ENCODE peak calls at places on chromosomes 6 and 20, in five cellular contexts. One of them, this sample, is unnamed.

GRCh38 chr6:11978169-11978987 is 33.7 kb upstream of the HIVEP1 start:
- DNase-seq in epithelial cell of esophagus: no peak
- DNase-seq in AG04450: no peak
- DNase-seq in lung: no peak
- DNase-seq in PC-3: no peak
- DNase-seq in this sample: no peak

GRCh38 chr6:125117818-125118217 is 35.8 kb upstream of the TPD52L1 start:
- DNase-seq in epithelial cell of esophagus: peak; percentile 87
- DNase-seq in AG04450: no peak
- DNase-seq in lung: no peak
- DNase-seq in PC-3: no peak
- DNase-seq in this sample: no peak

GRCh38 chr6:35804996-35805736 is at the start of gene LHFPL5:
- DNase-seq in epithelial cell of esophagus: peak; percentile 43
- DNase-seq in AG04450: no peak
- DNase-seq in lung: no peak
- DNase-seq in PC-3: peak; percentile 60
- DNase-seq in this sample: no peak

GRCh38 chr6:133973109-133973971 is 20.3 kb downstream of the TBPL1 start:
- DNase-seq in epithelial cell of esophagus: peak; percentile 59
- DNase-seq in AG04450: peak; percentile 42
- DNase-seq in lung: no peak
- DNase-seq in PC-3: peak; percentile 68
- DNase-seq in this sample: no peak

GRCh38 chr6:52872031-52872430 is 31.4 kb upstream of the GSTA5 start:
- DNase-seq in epithelial cell of esophagus: peak; percentile 33
- DNase-seq in AG04450: no peak
- DNase-seq in lung: no peak
- DNase-seq in PC-3: no peak
- DNase-seq in this sample: no peak

GRCh38 chr6:101226677-101227135 is 166.8 kb upstream of the GRIK2 start:
- DNase-seq in epithelial cell of esophagus: peak; percentile 73
- DNase-seq in AG04450: no peak
- DNase-seq in lung: no peak
- DNase-seq in PC-3: peak; percentile 82
- DNase-seq in this sample: no peak

GRCh38 chr6:98352348-98352747 is 482.0 kb upstream of the POU3F2 start:
- DNase-seq in epithelial cell of esophagus: no peak
- DNase-seq in AG04450: no peak
- DNase-seq in lung: no peak
- DNase-seq in PC-3: no peak
- DNase-seq in this sample: no peak

GRCh38 chr6:16991981-16992629 is 109.7 kb upstream of the STMND1 start:
- DNase-seq in epithelial cell of esophagus: no peak
- DNase-seq in AG04450: no peak
- DNase-seq in lung: no peak
- DNase-seq in PC-3: no peak
- DNase-seq in this sample: no peak

GRCh38 chr6:84508981-84509380 is 255.4 kb downstream of the TBX18 start:
- DNase-seq in epithelial cell of esophagus: no peak
- DNase-seq in AG04450: no peak
- DNase-seq in lung: no peak
- DNase-seq in PC-3: no peak
- DNase-seq in this sample: no peak

GRCh38 chr6:143549221-143549620 is 37.7 kb upstream of the FUCA2 start:
- DNase-seq in epithelial cell of esophagus: no peak
- DNase-seq in AG04450: no peak
- DNase-seq in lung: no peak
- DNase-seq in PC-3: no peak
- DNase-seq in this sample: no peak

GRCh38 chr6:24659547-24659946 is 7.2 kb downstream of the TDP2 start:
- DNase-seq in epithelial cell of esophagus: peak; percentile 43
- DNase-seq in AG04450: no peak
- DNase-seq in lung: no peak
- DNase-seq in PC-3: no peak
- DNase-seq in this sample: no peak

GRCh38 chr6:38311201-38311600 is 328.5 kb downstream of the BTBD9 start:
- DNase-seq in epithelial cell of esophagus: no peak
- DNase-seq in AG04450: no peak
- DNase-seq in lung: no peak
- DNase-seq in PC-3: no peak
- DNase-seq in this sample: no peak

GRCh38 chr6:34476462-34476861 is 10.6 kb downstream of the PACSIN1 start:
- DNase-seq in epithelial cell of esophagus: no peak
- DNase-seq in AG04450: no peak
- DNase-seq in lung: no peak
- DNase-seq in PC-3: no peak
- DNase-seq in this sample: no peak

GRCh38 chr6:24440897-24441598 is 38.3 kb downstream of the MRS2 start:
- DNase-seq in epithelial cell of esophagus: peak; percentile 21
- DNase-seq in AG04450: no peak
- DNase-seq in lung: no peak
- DNase-seq in PC-3: no peak
- DNase-seq in this sample: no peak

GRCh38 chr6:54010340-54011276 is 100.6 kb upstream of the MLIP start:
- DNase-seq in epithelial cell of esophagus: no peak
- DNase-seq in AG04450: no peak
- DNase-seq in lung: no peak
- DNase-seq in PC-3: peak; percentile 34
- DNase-seq in this sample: no peak

GRCh38 chr6:43716099-43716498 is 28.5 kb upstream of the MRPS18A start:
- DNase-seq in epithelial cell of esophagus: no peak
- DNase-seq in AG04450: no peak
- DNase-seq in lung: no peak
- DNase-seq in PC-3: no peak
- DNase-seq in this sample: peak; percentile 87

GRCh38 chr20:59013959-59014608 is 5.1 kb upstream of the TUBB1 start:
- DNase-seq in epithelial cell of esophagus: no peak
- DNase-seq in AG04450: peak; percentile 24
- DNase-seq in lung: peak; percentile 25
- DNase-seq in PC-3: no peak
- DNase-seq in this sample: no peak

GRCh38 chr6:31163922-31164321 is 5.5 kb downstream of the TCF19 start:
- DNase-seq in epithelial cell of esophagus: peak; percentile 61
- DNase-seq in AG04450: no peak
- DNase-seq in lung: no peak
- DNase-seq in PC-3: no peak
- DNase-seq in this sample: no peak

GRCh38 chr6:109051301-109051700 is 43.3 kb downstream of the SESN1 start:
- DNase-seq in epithelial cell of esophagus: no peak
- DNase-seq in AG04450: no peak
- DNase-seq in lung: no peak
- DNase-seq in PC-3: no peak
- DNase-seq in this sample: no peak

GRCh38 chr20:46332373-46333135 is 24.3 kb upstream of the CDH22 start:
- DNase-seq in epithelial cell of esophagus: no peak
- DNase-seq in AG04450: no peak
- DNase-seq in lung: no peak
- DNase-seq in PC-3: no peak
- DNase-seq in this sample: no peak

GRCh38 chr6:116369540-116370327 is 1.0 kb upstream of the DSE start:
- DNase-seq in epithelial cell of esophagus: no peak
- DNase-seq in AG04450: no peak
- DNase-seq in lung: no peak
- DNase-seq in PC-3: no peak
- DNase-seq in this sample: no peak

GRCh38 chr20:38094373-38094775 is 60.8 kb downstream of the RPRD1B start:
- DNase-seq in epithelial cell of esophagus: peak; percentile 77
- DNase-seq in AG04450: no peak
- DNase-seq in lung: no peak
- DNase-seq in PC-3: peak; percentile 62
- DNase-seq in this sample: no peak

GRCh38 chr6:44664716-44665115 is 277.2 kb downstream of the CDC5L start:
- DNase-seq in epithelial cell of esophagus: no peak
- DNase-seq in AG04450: no peak
- DNase-seq in lung: no peak
- DNase-seq in PC-3: no peak
- DNase-seq in this sample: no peak

GRCh38 chr6:164346631-164347030 is 932.1 kb downstream of the QKI start:
- DNase-seq in epithelial cell of esophagus: no peak
- DNase-seq in AG04450: no peak
- DNase-seq in lung: no peak
- DNase-seq in PC-3: no peak
- DNase-seq in this sample: no peak

GRCh38 chr6:152771061-152771687 is 20.6 kb downstream of the VIP start:
- DNase-seq in epithelial cell of esophagus: no peak
- DNase-seq in AG04450: no peak
- DNase-seq in lung: no peak
- DNase-seq in PC-3: no peak
- DNase-seq in this sample: no peak

GRCh38 chr6:170034294-170034693 is 256.6 kb downstream of the DLL1 start:
- DNase-seq in epithelial cell of esophagus: no peak
- DNase-seq in AG04450: no peak
- DNase-seq in lung: no peak
- DNase-seq in PC-3: no peak
- DNase-seq in this sample: peak; percentile 52

GRCh38 chr6:108966855-108967755 is 118.9 kb downstream of the ARMC2 start:
- DNase-seq in epithelial cell of esophagus: peak; percentile 75
- DNase-seq in AG04450: no peak
- DNase-seq in lung: peak; percentile 37
- DNase-seq in PC-3: peak; percentile 63
- DNase-seq in this sample: no peak

GRCh38 chr6:118895241-118895561 is 1.2 kb downstream of the ASF1A start:
- DNase-seq in epithelial cell of esophagus: no peak
- DNase-seq in AG04450: no peak
- DNase-seq in lung: no peak
- DNase-seq in PC-3: no peak
- DNase-seq in this sample: no peak

GRCh38 chr6:47483853-47484546 is 6.4 kb downstream of the CD2AP start:
- DNase-seq in epithelial cell of esophagus: peak; percentile 50
- DNase-seq in AG04450: no peak
- DNase-seq in lung: no peak
- DNase-seq in PC-3: peak; percentile 90
- DNase-seq in this sample: no peak

DNA sequence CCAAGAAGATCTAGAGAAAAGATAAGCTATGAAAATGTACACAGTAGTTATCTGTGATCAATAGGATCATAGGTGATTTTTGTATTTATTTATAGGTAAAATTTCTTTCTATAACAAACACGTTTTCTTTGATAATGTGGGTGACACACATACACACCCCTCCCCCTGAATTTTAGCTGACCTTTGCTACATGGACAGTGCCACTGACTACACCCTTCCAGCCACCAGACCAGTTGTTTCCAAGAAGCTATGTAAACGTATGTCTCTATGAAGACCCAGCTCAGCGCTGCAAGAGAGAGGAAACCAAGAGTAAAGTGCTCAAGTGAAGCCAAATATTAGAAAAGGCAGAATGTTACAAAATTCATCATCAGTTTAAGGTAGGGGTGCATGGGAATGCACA is 16.3 kb downstream of the MOCS1 start:
- DNase-seq in epithelial cell of esophagus: no peak
- DNase-seq in AG04450: no peak
- DNase-seq in lung: no peak
- DNase-seq in PC-3: no peak
- DNase-seq in this sample: no peak
- TF ChIP-seq CTCF in epithelial cell of esophagus: no peak
- TF ChIP-seq CTCF in AG04450: no peak
- TF ChIP-seq CTCF in lung: no peak
- TF ChIP-seq CTCF in PC-3: no peak
- TF ChIP-seq CTCF in this sample: no peak

DNA sequence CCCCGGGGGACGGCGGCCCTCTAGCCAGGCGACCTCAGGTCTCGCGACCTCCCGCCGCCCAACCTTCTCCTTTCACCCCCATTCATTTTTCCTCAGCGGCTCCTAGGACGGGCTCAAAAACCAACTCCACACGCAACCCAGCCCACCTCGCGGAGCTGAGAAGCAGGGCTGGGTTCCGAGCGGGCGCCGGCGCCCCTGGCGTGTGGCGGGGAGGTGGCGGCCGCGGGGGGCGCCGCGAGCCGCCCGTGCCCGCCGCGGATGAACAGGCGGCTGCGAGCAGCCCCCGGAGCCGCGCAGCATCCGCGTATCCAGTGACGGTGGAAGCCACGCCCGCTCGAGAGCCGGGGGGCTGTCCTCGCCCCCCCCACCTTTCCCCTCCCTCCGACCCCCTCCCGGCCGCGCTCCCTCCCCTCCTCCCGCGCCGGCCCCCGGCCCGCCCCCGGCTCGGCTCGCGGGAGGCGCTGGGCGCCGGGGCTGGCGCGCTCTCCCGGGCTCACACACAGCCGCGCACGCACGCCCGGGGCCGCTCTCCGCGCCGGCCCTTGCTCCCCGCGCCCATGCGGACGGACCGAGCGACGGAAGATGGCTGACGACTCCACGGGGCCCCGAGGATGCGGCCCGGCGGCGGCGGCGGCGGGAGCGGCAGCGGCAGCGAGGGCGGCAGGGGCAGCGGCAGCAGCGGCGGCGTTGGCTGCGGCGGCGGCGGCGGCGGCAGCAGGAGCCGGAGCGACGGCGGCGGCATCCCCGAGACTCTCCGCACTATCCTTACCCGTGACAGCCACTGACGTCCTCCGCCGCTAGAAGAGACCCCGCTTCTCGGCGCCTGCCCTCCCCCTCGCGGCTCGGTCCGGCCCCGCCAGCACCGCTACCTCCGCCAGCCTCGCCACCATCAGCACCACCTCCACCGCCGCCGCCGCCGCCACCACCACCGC is at the start of gene SOBP:
- DNase-seq in epithelial cell of esophagus: peak; percentile 15
- DNase-seq in AG04450: no peak
- DNase-seq in lung: peak; percentile 32
- DNase-seq in PC-3: no peak
- DNase-seq in this sample: no peak
- TF ChIP-seq CTCF in epithelial cell of esophagus: no peak
- TF ChIP-seq CTCF in AG04450: no peak
- TF ChIP-seq CTCF in lung: no peak
- TF ChIP-seq CTCF in PC-3: no peak
- TF ChIP-seq CTCF in this sample: peak; percentile 37

DNA sequence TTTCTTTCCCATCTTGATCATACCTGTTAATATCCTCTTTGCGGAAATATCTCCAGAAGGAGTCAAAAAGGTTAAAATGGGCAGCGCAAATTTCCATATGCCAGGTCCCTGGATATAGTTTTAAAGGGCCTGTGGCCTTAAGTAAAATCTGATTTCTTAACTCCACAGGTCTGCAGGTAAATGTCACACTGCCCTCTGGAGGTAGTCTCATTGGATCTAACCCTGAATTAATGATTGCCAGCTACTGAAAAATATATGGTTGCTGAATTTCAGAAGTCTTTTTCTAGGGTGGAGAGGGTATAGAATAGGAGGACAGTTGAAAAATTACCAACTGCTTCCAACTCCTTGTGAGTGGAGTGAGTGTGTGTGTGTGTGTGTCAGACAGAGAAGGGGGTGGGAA is 8.5 kb downstream of the MOXD1 start:
- DNase-seq in epithelial cell of esophagus: peak; percentile 66
- DNase-seq in AG04450: no peak
- DNase-seq in lung: no peak
- DNase-seq in PC-3: peak; percentile 55
- DNase-seq in this sample: no peak
- TF ChIP-seq CTCF in epithelial cell of esophagus: peak; percentile 35
- TF ChIP-seq CTCF in AG04450: peak; percentile 15
- TF ChIP-seq CTCF in lung: no peak
- TF ChIP-seq CTCF in PC-3: peak; percentile 69
- TF ChIP-seq CTCF in this sample: peak; percentile 58

DNA sequence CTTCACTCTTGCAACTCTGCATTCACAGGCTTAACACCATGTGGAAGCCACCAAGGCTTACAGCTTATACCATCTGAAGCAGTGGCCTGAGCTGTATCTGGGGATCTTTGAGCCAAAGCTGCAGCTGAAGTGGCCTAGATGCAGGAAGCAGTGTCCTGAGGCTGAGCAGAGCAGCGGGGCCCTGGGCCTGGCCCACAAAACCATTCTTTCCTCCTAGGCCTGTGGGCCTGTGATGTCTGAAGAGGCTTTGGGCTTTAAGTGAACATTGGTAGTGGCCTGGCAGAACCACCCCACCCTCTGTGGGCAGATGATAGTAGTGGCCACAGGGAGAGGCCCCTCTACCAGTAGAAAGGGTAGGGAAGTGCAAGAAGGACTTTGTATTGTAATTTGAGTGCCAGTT is 6.9 kb upstream of the PREP start:
- DNase-seq in epithelial cell of esophagus: no peak
- DNase-seq in AG04450: no peak
- DNase-seq in lung: no peak
- DNase-seq in PC-3: no peak
- DNase-seq in this sample: no peak
- TF ChIP-seq CTCF in epithelial cell of esophagus: no peak
- TF ChIP-seq CTCF in AG04450: no peak
- TF ChIP-seq CTCF in lung: no peak
- TF ChIP-seq CTCF in PC-3: no peak
- TF ChIP-seq CTCF in this sample: no peak

This sample was measured in chondrocyte.